ENCODE peak calls at places on chromosomes 4 and X, in six cellular contexts. F, W, B, A, R and M are unnamed samples.

GRCh38 chrX:123169247-123169901 is 14.7 kb upstream of the GRIA3 start:
- DNase-seq in B (no peak), W (no peak), A (peak; percentile 22), F (no peak), R (no peak), M (no peak)

GRCh38 chr4:153541426-153542096 is 75.4 kb downstream of the TMEM131L start:
- DNase-seq in F (no peak), W (no peak), R (no peak), B (no peak), A (peak; percentile 92), M (no peak)

GRCh38 chr4:47413515-47413914 is 50.0 kb downstream of the COMMD8 start:
- DNase-seq in A (no peak), B (no peak), R (no peak), W (no peak), F (no peak), M (no peak)

GRCh38 chr4:109005523-109005922 is 242.7 kb upstream of the ETNPPL start:
- DNase-seq in R (no peak), A (peak; percentile 61), F (no peak), W (no peak), B (no peak), M (no peak)

GRCh38 chrX:16839224-16839851 is 30.8 kb downstream of the RBBP7 start:
- DNase-seq in R (no peak), B (no peak), A (no peak), W (no peak), F (no peak), M (no peak)

GRCh38 chr4:83558693-83559092 is 22.8 kb downstream of the GPAT3 start:
- DNase-seq in B (no peak), W (no peak), A (peak; percentile 45), F (no peak), R (no peak), M (no peak)

GRCh38 chr4:159278399-159278798 is 175.5 kb downstream of the RAPGEF2 start:
- DNase-seq in F (no peak), W (no peak), B (no peak), A (peak; percentile 65), R (no peak), M (no peak)

GRCh38 chrX:49155243-49155899 is 7.2 kb upstream of the MAGIX start:
- DNase-seq in W (no peak), A (peak; percentile 68), F (peak; percentile 56), B (no peak), R (no peak), M (no peak)

GRCh38 chrX:47583240-47583861 is 1.1 kb downstream of the TIMP1 start:
- DNase-seq in A (no peak), B (no peak), F (no peak), R (no peak), W (no peak), M (no peak)

GRCh38 chrX:13085533-13085932 is 41.1 kb upstream of the FAM9C start:
- DNase-seq in R (no peak), B (peak; percentile 36), W (no peak), F (no peak), A (no peak), M (no peak)

GRCh38 chr4:94519925-94520789 is 68.4 kb downstream of the PDLIM5 start:
- DNase-seq in A (no peak), F (no peak), B (no peak), W (no peak), R (no peak), M (no peak)

GRCh38 chr4:3074078-3074845 is at the start of the genes HTT and HTT-AS:
- DNase-seq in R (peak; percentile 99), W (peak; percentile 94), B (peak; percentile 99), A (peak; percentile 89), F (peak; percentile 95), M (peak; percentile 97)

GRCh38 chr4:172892300-172892699 is 276.3 kb upstream of the GALNT7 start:
- DNase-seq in W (no peak), A (peak; percentile 40), B (no peak), R (no peak), F (peak; percentile 31), M (no peak)

GRCh38 chr4:4859799-4860380 is 425 bp downstream of the MSX1 start:
- DNase-seq in A (peak; percentile 19), F (no peak), W (no peak), B (no peak), R (no peak), M (no peak)

GRCh38 chr4:184959309-184959708 is 59.0 kb upstream of the HELT start:
- DNase-seq in W (no peak), R (no peak), A (no peak), B (no peak), F (no peak), M (no peak)

GRCh38 chr4:41006141-41006540 is 208.2 kb downstream of the APBB2 start:
- DNase-seq in A (no peak), R (no peak), F (no peak), W (no peak), B (no peak), M (no peak)

GRCh38 chrX:110267874-110268273 is 50.0 kb downstream of the AMMECR1 start:
- DNase-seq in B (no peak), A (no peak), F (no peak), W (no peak), R (no peak), M (no peak)